ENCODE peak calls at places on chromosomes 11 and 22, in seven cellular contexts. Z, J, Q, A, L, E and O are unnamed samples.

GRCh38 chr11:116864531-116864930 is 27.1 kb upstream of the APOA1 start:
- DNase-seq in Z (no peak), J (no peak), Q (no peak), A (no peak), L (no peak), E (no peak), O (no peak)

GRCh38 chr11:57460017-57460755 is at the start of gene RTN4RL2:
- DNase-seq in Z (no peak), J (no peak), Q (peak; percentile 65), A (peak; percentile 50), L (peak; percentile 67), E (peak; percentile 63), O (peak; percentile 82)

GRCh38 chr11:3206922-3207204 is 11.8 kb downstream of the MRGPRG start:
- DNase-seq in Z (no peak), J (no peak), Q (no peak), A (no peak), L (no peak), E (no peak), O (no peak)

GRCh38 chr11:114892381-114893197 is 214.3 kb downstream of the NXPE2 start:
- DNase-seq in Z (peak; percentile 12), J (no peak), Q (peak; percentile 33), A (no peak), L (no peak), E (no peak), O (no peak)

GRCh38 chr11:105942951-105943350 is 79.1 kb downstream of the MSANTD4 start:
- DNase-seq in Z (no peak), J (no peak), Q (no peak), A (peak; percentile 39), L (no peak), E (no peak), O (no peak)

GRCh38 chr11:2883717-2884423 is 1.7 kb downstream of the CDKN1C start:
- DNase-seq in Z (no peak), J (no peak), Q (peak; percentile 47), A (peak; percentile 33), L (no peak), E (no peak), O (no peak)

GRCh38 chr22:35195821-35196220 is 61.5 kb upstream of the HMGXB4 start:
- DNase-seq in Z (no peak), J (no peak), Q (no peak), A (no peak), L (no peak), E (no peak), O (peak; percentile 2)

GRCh38 chr11:75233688-75234295 is 6.8 kb upstream of the TPBGL start:
- DNase-seq in Z (no peak), J (no peak), Q (no peak), A (peak; percentile 81), L (no peak), E (no peak), O (peak; percentile 82)

GRCh38 chr22:38782402-38783094 is 11.4 kb downstream of the DNAL4 start:
- DNase-seq in Z (no peak), J (no peak), Q (peak; percentile 75), A (peak; percentile 71), L (no peak), E (peak; percentile 24), O (no peak)

GRCh38 chr11:123544631-123545375 is 109.6 kb downstream of the SCN3B start:
- DNase-seq in Z (no peak), J (peak; percentile 18), Q (no peak), A (no peak), L (no peak), E (no peak), O (no peak)

GRCh38 chr11:101955278-101955677 is 39.0 kb upstream of the ANGPTL5 start:
- DNase-seq in Z (no peak), J (no peak), Q (no peak), A (no peak), L (no peak), E (no peak), O (no peak)

GRCh38 chr11:6095798-6096197 is 11.7 kb upstream of the OR56B4 start:
- DNase-seq in Z (no peak), J (no peak), Q (no peak), A (no peak), L (no peak), E (no peak), O (no peak)

GRCh38 chr11:116051494-116051893 is 547.3 kb upstream of the CADM1 start:
- DNase-seq in Z (no peak), J (no peak), Q (no peak), A (no peak), L (no peak), E (no peak), O (no peak)